ENCODE peak calls at places on chromosomes 4 and X, in eight cellular contexts. K, E, S, Y, H, N, Z and M are unnamed samples. For H3K36me3, the result is how much of the 10 kb centered on the place peaks cover.

GRCh38 chr4:156594619-156595018 is 377.0 kb downstream of the PDGFC start:
- DNase-seq in N (peak), E (peak), Z (no peak), H (no peak), Y (peak), S (no peak), K (peak), M (no peak)

GRCh38 chr4:80172203-80172602 is 25.1 kb upstream of the PRDM8 start:
- DNase-seq in Y (no peak), E (no peak), S (no peak), Z (no peak), H (no peak), K (no peak), N (no peak), M (no peak)

GRCh38 chrX:120316587-120317283 is 5.5 kb upstream of the TMEM255A start:
- DNase-seq in S (no peak), N (no peak), Y (no peak), Z (no peak), K (peak), E (no peak), H (no peak), M (no peak)

GRCh38 chr4:139607302-139608060 is 51.5 kb upstream of the SETD7 start:
- DNase-seq in Z (no peak), S (no peak), K (no peak), Y (no peak), N (no peak), H (no peak), E (no peak), M (no peak)

GRCh38 chr4:63663870-63664269 is 745.4 kb downstream of the TECRL start:
- DNase-seq in Y (no peak), K (no peak), E (no peak), Z (no peak), H (no peak), S (no peak), N (no peak), M (no peak)

GRCh38 chr4:107740950-107741701 is 21.1 kb upstream of the PAPSS1 start:
- DNase-seq in E (no peak), K (peak), H (no peak), Z (no peak), N (peak), Y (peak), S (no peak), M (peak)

GRCh38 chr4:49516796-49517195 is 530.7 kb downstream of the CWH43 start:
- DNase-seq in Y (no peak), S (no peak), K (no peak), Z (peak), E (no peak), H (no peak), N (no peak), M (no peak)

GRCh38 chr4:56976283-56976877 is 1.0 kb downstream of the NOA1 start:
- DNase-seq in K (no peak), Z (peak), S (no peak), E (peak), H (peak), N (no peak), Y (peak), M (peak)

GRCh38 chrX:118884552-118885138 is 61.0 kb downstream of the ZCCHC12 start:
- DNase-seq in S (no peak), Z (no peak), N (no peak), E (peak), H (no peak), Y (no peak), K (no peak), M (no peak)

GRCh38 chr4:106676173-106676921 is 307.8 kb upstream of the GIMD1 start:
- DNase-seq in H (no peak), E (no peak), S (no peak), Y (peak), N (no peak), K (no peak), Z (no peak), M (no peak)

GRCh38 chrX:76919761-76920160 is 492.3 kb downstream of the MAGEE1 start:
- DNase-seq in Y (no peak), K (no peak), S (no peak), H (no peak), Z (no peak), N (no peak), E (no peak), M (no peak)

GRCh38 chr4:52001616-52002015 is 18.5 kb downstream of the LRRC66 start:
- DNase-seq in E (no peak), S (no peak), H (no peak), K (no peak), Z (no peak), N (no peak), Y (peak), M (no peak)

GRCh38 chr4:88706574-88706973 is 8.9 kb upstream of the NAP1L5 start:
- DNase-seq in S (no peak), Y (peak), E (peak), N (no peak), Z (no peak), K (peak), H (peak), M (peak)

GRCh38 chr4:168651374-168651773 is 154.5 kb downstream of the PALLD start:
- DNase-seq in H (peak), Z (no peak), S (no peak), E (no peak), Y (no peak), K (no peak), N (no peak), M (no peak)

GRCh38 chrX:69195197-69195596 is 29.9 kb upstream of the PJA1 start:
- DNase-seq in E (no peak), H (no peak), Y (no peak), S (no peak), N (no peak), Z (no peak), K (peak), M (no peak)

GRCh38 chr4:74109116-74109791 is 10.3 kb upstream of the CXCL2 start:
- DNase-seq in H (peak), Z (no peak), S (peak), K (peak), N (peak), Y (peak), E (no peak), M (peak)

GRCh38 chrX:124426273-124426672 is 79.9 kb downstream of the SH2D1A start:
- DNase-seq in N (no peak), Y (no peak), S (no peak), K (peak), E (no peak), H (no peak), Z (no peak), M (peak)

GRCh38 chr4:89894654-89895652 is at the start of gene MMRN1:
- DNase-seq in H (no peak), Z (no peak), E (no peak), N (no peak), S (no peak), Y (peak), K (no peak), M (peak)

GRCh38 chrX:136866337-136867095 is 14.0 kb downstream of the RBMX start:
- DNase-seq in H (peak), N (no peak), Z (no peak), Y (no peak), S (no peak), E (no peak), K (no peak), M (no peak)

GRCh38 chr4:31645211-31645610 is 925.0 kb downstream of the PCDH7 start:
- DNase-seq in N (no peak), S (no peak), Z (no peak), E (no peak), K (no peak), H (no peak), Y (no peak), M (no peak)

GRCh38 chrX:95076449-95076848 is 1402.4 kb downstream of the FAM133A start:
- DNase-seq in Y (peak), H (peak), N (no peak), S (no peak), E (no peak), K (peak), Z (no peak), M (no peak)

GRCh38 chr4:185721949-185722316 is 90.1 kb downstream of the SORBS2 start:
- DNase-seq in K (no peak), Z (no peak), Y (peak), H (no peak), N (no peak), S (no peak), E (no peak), M (no peak)

GRCh38 chr4:75243570-75243969 is 270.6 kb downstream of the RCHY1 start:
- DNase-seq in Z (no peak), H (no peak), Y (no peak), E (no peak), N (no peak), S (no peak), K (peak), M (no peak)

GRCh38 chrX:132101799-132102198 is 26.0 kb downstream of the FRMD7 start:
- DNase-seq in E (no peak), Y (no peak), K (no peak), N (no peak), Z (no peak), H (no peak), S (no peak), M (no peak)

GRCh38 chr4:3285558-3286334 is 7.1 kb upstream of the RGS12 start:
- DNase-seq in Y (peak), Z (peak), S (peak), K (no peak), E (no peak), H (no peak), N (peak), M (no peak)

GRCh38 chrX:69150294-69150960 is 14.8 kb downstream of the PJA1 start:
- DNase-seq in S (peak), N (no peak), K (no peak), H (peak), E (no peak), Z (no peak), Y (no peak), M (no peak)

GRCh38 chrX:132488092-132488749 is 617 bp downstream of the MBNL3 start:
- DNase-seq in N (no peak), S (no peak), E (no peak), Z (no peak), K (no peak), Y (peak), H (no peak), M (peak)

GRCh38 chr4:7006411-7006810 is 36.8 kb upstream of the TADA2B start:
- DNase-seq in S (no peak), E (no peak), Z (no peak), Y (no peak), K (no peak), N (no peak), H (no peak), M (no peak)
- H3K36me3 ChIP-seq in S (half or more), E (under half), Z (half or more), Y (under half), K (under half), N (half or more), H (under half), M (under half)

GRCh38 chrX:153951683-153952372 is 7.4 kb upstream of the RENBP start:
- DNase-seq in H (no peak), K (no peak), Y (no peak), Z (no peak), N (no peak), E (no peak), S (no peak), M (no peak)

GRCh38 chrX:153953892-153954617 is 9.6 kb upstream of the RENBP start:
- DNase-seq in Y (no peak), N (no peak), E (no peak), H (no peak), K (no peak), Z (no peak), S (no peak), M (no peak)

GRCh38 chrX:153952373-153953026 is 8.1 kb upstream of the RENBP start:
- DNase-seq in K (no peak), Z (no peak), Y (no peak), N (no peak), S (no peak), E (no peak), H (no peak), M (no peak)

GRCh38 chrX:153954618-153955450 is 10.4 kb upstream of the RENBP start:
- DNase-seq in N (no peak), K (no peak), Z (no peak), E (no peak), Y (no peak), H (no peak), S (no peak), M (no peak)

DNA sequence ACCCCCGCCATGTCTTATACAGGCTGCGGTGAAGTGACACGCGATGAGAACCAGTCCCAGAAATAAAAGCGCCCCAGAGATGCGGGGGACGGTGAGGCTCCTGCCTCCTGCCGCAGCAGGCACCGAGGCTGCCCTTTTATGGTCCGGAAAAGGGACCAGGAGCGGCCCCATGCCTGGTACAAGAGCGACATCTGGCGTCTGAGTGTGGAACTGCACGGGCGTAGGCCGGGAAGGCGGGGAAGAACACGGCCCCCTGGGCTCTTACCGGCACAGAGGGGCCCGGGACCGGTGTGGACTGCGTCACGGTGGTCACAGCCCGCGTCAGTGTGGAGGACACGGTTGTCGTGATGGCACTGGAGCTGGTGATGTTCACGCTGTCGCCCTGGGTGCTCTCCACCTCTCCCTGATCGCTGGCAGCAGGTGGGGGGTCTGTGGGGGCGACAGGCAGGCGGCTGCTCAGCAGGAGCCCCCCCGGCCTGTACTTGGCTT is 8.9 kb upstream of the RENBP start:
- DNase-seq in Z (peak), N (peak), E (no peak), Y (peak), K (peak), S (no peak), H (peak), M (peak)
- H3K36me3 ChIP-seq in Z (half or more), N (half or more), E (under half), Y (under half), K (under half), S (half or more), H (under half), M (half or more)

DNA sequence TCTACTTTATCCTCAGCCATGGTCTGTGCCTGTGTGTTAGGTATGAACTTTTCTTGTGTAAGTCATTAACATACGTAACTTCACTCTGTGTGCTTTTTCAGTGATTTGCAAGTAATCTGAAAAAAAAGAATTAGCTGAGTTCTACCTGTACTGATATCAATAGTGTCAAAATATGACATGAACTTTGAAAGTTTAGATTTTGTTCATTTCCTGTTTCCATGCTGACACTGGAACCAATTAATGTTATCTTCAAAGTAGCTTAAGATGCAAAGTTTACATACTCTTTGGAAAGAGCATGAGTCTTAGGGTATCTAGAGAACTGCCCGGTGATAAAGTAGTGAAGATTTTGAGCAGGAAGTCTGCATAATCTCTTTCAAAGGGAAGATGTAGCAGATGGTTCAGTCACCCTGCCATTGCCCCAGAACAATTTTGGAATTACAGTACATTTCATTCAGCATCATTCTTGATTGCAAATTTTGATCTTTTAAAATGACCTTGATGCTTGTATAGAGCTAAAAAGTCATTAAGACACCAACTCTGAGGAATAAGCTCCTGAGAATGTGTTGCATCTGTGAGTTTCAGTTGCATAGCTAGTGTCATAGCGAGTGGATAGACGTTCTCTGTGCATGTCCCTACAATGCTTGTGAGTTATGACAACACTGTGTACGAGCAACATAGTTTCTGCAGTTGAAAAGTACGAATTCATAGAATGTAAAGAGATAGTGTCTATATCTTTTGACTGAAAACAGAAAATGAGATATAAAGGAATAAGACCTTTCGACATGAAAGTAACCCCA is 130.4 kb downstream of the PTTG2 start:
- DNase-seq in Z (no peak), S (no peak), E (no peak), N (no peak), K (no peak), H (no peak), Y (no peak), M (no peak)
- H3K36me3 ChIP-seq in Z (under half), S (under half), E (under half), N (under half), K (under half), H (under half), Y (under half), M (under half)

GRCh38 chrX:9864011-9864410 is 77.8 kb downstream of the SHROOM2 start:
- DNase-seq in H (no peak), E (no peak), Z (no peak), S (no peak), N (no peak), Y (no peak), K (peak), M (no peak)
- H3K36me3 ChIP-seq in H (under half), E (under half), Z (under half), S (under half), N (under half), Y (under half), K (under half), M (under half)

GRCh38 chrX:13750204-13750603 is 15.7 kb downstream of the OFD1 start:
- DNase-seq in Z (no peak), H (peak), K (peak), S (no peak), Y (peak), N (no peak), E (no peak), M (peak)

GRCh38 chrX:13754765-13755164 is 20.2 kb downstream of the OFD1 start:
- DNase-seq in Z (no peak), N (no peak), E (no peak), K (no peak), Y (no peak), S (no peak), H (no peak), M (no peak)

GRCh38 chrX:13752141-13752540 is 17.6 kb downstream of the OFD1 start:
- DNase-seq in H (no peak), Z (no peak), Y (no peak), S (no peak), N (no peak), K (no peak), E (no peak), M (no peak)

GRCh38 chrX:13750812-13751211 is 16.3 kb downstream of the OFD1 start:
- DNase-seq in Y (no peak), K (no peak), H (no peak), S (no peak), N (no peak), E (no peak), Z (no peak), M (no peak)

GRCh38 chrX:13752646-13753045 is 18.1 kb downstream of the OFD1 start:
- DNase-seq in E (no peak), S (no peak), Z (no peak), N (no peak), K (no peak), Y (no peak), H (no peak), M (no peak)
- H3K36me3 ChIP-seq in E (under half), S (under half), Z (under half), N (under half), K (under half), Y (half or more), H (under half), M (under half)

GRCh38 chrX:41131766-41132165 is 46.5 kb downstream of the USP9X start:
- DNase-seq in E (no peak), H (no peak), S (no peak), K (no peak), Y (no peak), N (no peak), Z (no peak), M (no peak)
- H3K36me3 ChIP-seq in E (under half), H (under half), S (half or more), K (under half), Y (under half), N (under half), Z (under half), M (under half)

GRCh38 chr4:99061048-99061447 is 27.5 kb downstream of the ADH5 start:
- DNase-seq in Y (no peak), K (no peak), H (no peak), S (no peak), Z (no peak), E (no peak), N (no peak), M (no peak)

GRCh38 chr4:99062120-99062519 is 26.5 kb downstream of the ADH5 start:
- DNase-seq in S (no peak), H (no peak), K (no peak), Y (no peak), E (no peak), Z (no peak), N (no peak), M (no peak)

GRCh38 chr4:99054428-99054994 is 34.1 kb downstream of the ADH5 start:
- DNase-seq in K (no peak), Z (no peak), N (no peak), E (no peak), H (no peak), Y (no peak), S (no peak), M (no peak)

GRCh38 chr4:99059550-99059949 is 29.0 kb downstream of the ADH5 start:
- DNase-seq in H (no peak), N (no peak), K (no peak), Y (no peak), Z (no peak), E (no peak), S (no peak), M (no peak)

DNA sequence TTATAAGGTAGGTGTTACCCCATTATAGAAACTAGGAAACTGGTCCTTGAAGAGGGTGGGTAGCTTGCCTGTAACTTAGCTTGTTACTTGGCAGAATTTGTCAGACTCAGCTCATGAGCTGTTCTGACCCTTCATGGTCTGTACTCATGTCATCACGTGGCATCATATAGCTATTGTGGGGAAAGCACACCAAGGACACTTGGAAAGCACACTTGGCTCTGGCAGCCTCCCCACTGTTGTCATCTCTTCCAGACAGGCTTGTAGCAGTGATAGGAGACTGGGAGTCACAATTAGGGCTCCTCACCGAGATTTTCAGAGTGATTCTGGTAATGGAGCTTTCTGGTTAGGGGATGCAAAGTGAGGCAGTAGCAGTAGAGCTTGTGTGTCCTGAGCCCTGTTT is 30.4 kb downstream of the ADH5 start:
- DNase-seq in Y (no peak), N (no peak), H (no peak), Z (no peak), K (no peak), S (no peak), E (no peak), M (no peak)
- H3K36me3 ChIP-seq in Y (under half), N (under half), H (under half), Z (under half), K (under half), S (half or more), E (under half), M (under half)

GRCh38 chrX:65720580-65720979 is 53.1 kb downstream of the MSN start:
- DNase-seq in K (no peak), E (no peak), Z (no peak), H (no peak), N (no peak), Y (no peak), S (no peak), M (peak)
- H3K36me3 ChIP-seq in K (under half), E (under half), Z (under half), H (under half), N (under half), Y (under half), S (under half), M (under half)